ENCODE peak calls at places on chromosomes 13 and 19, in five cellular contexts. A is fibroblast of the aortic adventitia, Q is cardiac muscle cell, I is foreskin fibroblast, J is right atrium auricular region. O is an unnamed sample.

GRCh38 chr19:6828698-6829633 is 56.5 kb downstream of the VAV1 start:
- DNase-seq in J (no peak), A (no peak), I (no peak), Q (no peak), O (no peak)

GRCh38 chr13:65946387-65946786 is 1283.7 kb downstream of the PCDH9 start:
- DNase-seq in J (no peak), Q (no peak), A (no peak), I (no peak), O (no peak)

GRCh38 chr19:37933965-37934364 is 27.0 kb downstream of the SIPA1L3 start:
- DNase-seq in A (peak), I (no peak), Q (peak), J (no peak), O (no peak)

GRCh38 chr19:49019242-49019932 is 2.5 kb upstream of the LHB start:
- DNase-seq in I (peak), Q (peak), A (no peak), J (no peak), O (peak)

GRCh38 chr19:40641306-40641705 is 40.1 kb downstream of the LTBP4 start:
- DNase-seq in I (no peak), A (peak), J (no peak), Q (no peak), O (no peak)

GRCh38 chr19:55310498-55310897 is 14.6 kb downstream of the TMEM150B start:
- DNase-seq in I (no peak), J (no peak), Q (no peak), A (no peak), O (no peak)

GRCh38 chr13:98328511-98328910 is 151.4 kb upstream of the RNF113B start:
- DNase-seq in Q (no peak), J (no peak), I (no peak), A (no peak), O (no peak)

GRCh38 chr13:100301418-100301817 is 212.5 kb downstream of the PCCA start:
- DNase-seq in I (no peak), A (no peak), J (no peak), Q (no peak), O (no peak)

GRCh38 chr19:6677924-6678689 is 8.1 kb upstream of the TNFSF14 start:
- DNase-seq in J (no peak), Q (peak), A (no peak), I (no peak), O (peak)

GRCh38 chr13:112845511-112846144 is 123.4 kb upstream of the MCF2L start:
- DNase-seq in Q (no peak), A (no peak), J (no peak), I (no peak), O (no peak)

GRCh38 chr13:52361225-52361624 is 44.7 kb downstream of the THSD1 start:
- DNase-seq in I (no peak), A (no peak), Q (no peak), J (no peak), O (no peak)

GRCh38 chr13:36054041-36054440 is 77.1 kb downstream of the DCLK1 start:
- DNase-seq in J (no peak), I (no peak), Q (no peak), A (no peak), O (no peak)

GRCh38 chr13:68727165-68727564 is 1380.5 kb upstream of the ATXN8OS start:
- DNase-seq in J (no peak), A (no peak), I (peak), Q (no peak), O (no peak)

GRCh38 chr19:42191855-42192254 is 25.6 kb downstream of the DEDD2 start:
- DNase-seq in J (no peak), Q (peak), A (peak), I (peak), O (peak)

GRCh38 chr19:39197808-39198207 is 1.0 kb downstream of the NCCRP1 start:
- DNase-seq in Q (no peak), J (no peak), I (no peak), A (no peak), O (no peak)

GRCh38 chr13:70893832-70894231 is 785.6 kb upstream of the KLHL1 start:
- DNase-seq in I (no peak), J (no peak), Q (no peak), A (no peak), O (no peak)

GRCh38 chr19:29533578-29534544 is 8.1 kb downstream of the VSTM2B start:
- DNase-seq in J (no peak), Q (no peak), I (no peak), A (no peak), O (no peak)

GRCh38 chr13:75153386-75153785 is 328.6 kb downstream of the TBC1D4 start:
- DNase-seq in A (no peak), I (no peak), J (no peak), Q (peak), O (no peak)

GRCh38 chr13:23020246-23020843 is 160.4 kb upstream of the SGCG start:
- DNase-seq in Q (peak), A (peak), I (peak), J (peak), O (no peak)

GRCh38 chr13:47215741-47216140 is 318.9 kb upstream of the HTR2A start:
- DNase-seq in I (peak), Q (peak), J (no peak), A (peak), O (no peak)

GRCh38 chr19:3576696-3577443 is 4.1 kb downstream of the HMG20B start:
- DNase-seq in I (peak), A (peak), J (no peak), Q (peak), O (no peak)

GRCh38 chr13:99421758-99422555 is 79.3 kb upstream of the TM9SF2 start:
- DNase-seq in I (no peak), Q (no peak), J (no peak), A (no peak), O (no peak)

GRCh38 chr19:44204772-44205171 is 7.6 kb upstream of the ZNF227 start:
- DNase-seq in Q (no peak), J (no peak), I (no peak), A (no peak), O (no peak)

GRCh38 chr13:57877596-57877995 is 246.1 kb downstream of the PCDH17 start:
- DNase-seq in A (no peak), I (no peak), J (no peak), Q (no peak), O (no peak)

GRCh38 chr19:37953576-37954303 is 46.7 kb downstream of the SIPA1L3 start:
- DNase-seq in I (peak), A (peak), J (no peak), Q (peak), O (no peak)

GRCh38 chr13:46604226-46604968 is 51.4 kb downstream of the LRCH1 start:
- DNase-seq in A (no peak), I (no peak), J (no peak), Q (no peak), O (no peak)

GRCh38 chr19:17078920-17079709 is 3.5 kb downstream of the MYO9B start:
- DNase-seq in A (peak), Q (peak), J (no peak), I (peak), O (no peak)

GRCh38 chr19:17079710-17080440 is 4.3 kb downstream of the MYO9B start:
- DNase-seq in I (peak), A (peak), Q (peak), J (peak), O (peak)

GRCh38 chr13:110023729-110024645 is 237.6 kb upstream of the IRS2 start:
- DNase-seq in A (peak), J (no peak), I (peak), Q (peak), O (no peak)

GRCh38 chr13:40776681-40777165 is 5.7 kb upstream of the MRPS31 start:
- DNase-seq in A (no peak), I (peak), J (no peak), Q (peak), O (peak)

GRCh38 chr13:110869805-110870706 is 44.8 kb downstream of the ANKRD10 start:
- DNase-seq in I (peak), J (peak), A (peak), Q (peak), O (peak)

GRCh38 chr19:14333101-14333871 is 48.0 kb upstream of the ADGRE5 start:
- DNase-seq in A (peak), I (peak), Q (peak), J (no peak), O (no peak)
- H3K4me3 ChIP-seq in A (peak), I (peak), Q (no peak), J (peak), O (no peak)

GRCh38 chr13:32037471-32037870 is 5.9 kb downstream of the FRY start:
- DNase-seq in J (no peak), Q (no peak), A (no peak), I (no peak), O (no peak)
- H3K4me3 ChIP-seq in J (no peak), Q (no peak), A (no peak), I (no peak), O (no peak)

GRCh38 chr19:32124585-32124984 is 220.8 kb upstream of the ZNF507 start:
- DNase-seq in I (no peak), A (no peak), J (no peak), Q (no peak), O (peak)

GRCh38 chr19:32123355-32123940 is 222.0 kb upstream of the ZNF507 start:
- DNase-seq in I (no peak), Q (no peak), A (no peak), J (no peak), O (peak)

GRCh38 chr19:32122258-32122657 is 223.2 kb upstream of the ZNF507 start:
- DNase-seq in A (no peak), J (no peak), I (no peak), Q (no peak), O (no peak)
- H3K4me3 ChIP-seq in A (no peak), J (no peak), I (no peak), Q (no peak), O (no peak)

DNA sequence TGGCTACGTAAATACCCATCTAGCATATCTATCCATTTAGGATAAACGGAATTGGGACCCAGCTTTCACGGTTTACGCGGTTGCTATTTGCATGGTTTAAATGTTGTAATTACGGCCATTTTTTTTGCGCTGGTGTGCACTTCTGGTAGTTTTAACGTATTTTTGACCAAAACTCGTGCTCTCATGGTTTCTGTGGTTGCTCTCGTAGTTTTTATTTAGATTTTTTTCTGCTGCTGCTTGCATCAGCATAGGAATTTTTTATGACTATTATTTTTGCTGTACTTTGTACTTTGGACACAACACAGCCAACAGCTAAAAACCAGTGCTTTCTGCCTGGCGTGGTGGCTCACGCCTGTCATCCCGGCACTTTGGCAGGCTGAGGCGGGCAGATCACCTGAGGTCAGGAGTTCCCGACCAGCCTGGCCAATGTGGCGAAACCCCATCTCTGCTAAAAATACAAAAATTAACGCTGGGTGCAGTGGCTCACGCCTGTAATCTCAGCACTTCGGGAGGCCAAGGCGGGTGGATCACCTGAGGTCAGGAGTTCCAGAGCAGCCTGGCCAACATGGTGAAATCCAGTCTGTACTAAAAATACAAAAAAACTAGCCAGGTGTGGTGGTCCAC is 32.6 kb downstream of the TIMM13 start:
- DNase-seq in I (no peak), A (no peak), J (no peak), Q (no peak), O (no peak)
- H3K4me3 ChIP-seq in I (no peak), A (no peak), J (no peak), Q (no peak), O (no peak)

GRCh38 chr13:32964987-32965386 is 51.2 kb upstream of the KL start:
- DNase-seq in J (no peak), I (no peak), A (no peak), Q (no peak), O (no peak)

DNA sequence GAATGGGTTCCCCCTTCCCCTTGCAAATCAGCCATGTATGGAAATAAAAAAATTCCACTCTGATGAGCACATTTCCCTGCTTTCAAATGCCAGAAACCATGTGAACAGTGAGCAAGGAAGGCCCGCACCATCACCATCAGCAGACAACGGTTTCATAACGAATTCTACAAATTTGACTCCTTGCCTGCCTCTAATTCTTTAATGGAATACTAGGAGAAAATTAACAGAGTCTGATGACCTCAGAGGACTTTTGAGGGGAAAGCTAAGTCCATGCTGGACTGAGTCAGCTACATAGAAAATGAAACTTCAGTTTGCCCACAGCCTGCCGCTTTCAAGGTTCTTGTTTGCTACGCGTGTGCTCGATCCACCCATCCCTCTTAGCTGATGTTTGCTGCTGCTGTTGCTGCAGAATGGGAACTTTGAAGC is 46.7 kb upstream of the KL start:
- DNase-seq in J (peak), Q (peak), A (peak), I (peak), O (no peak)
- H3K4me3 ChIP-seq in J (peak), Q (no peak), A (peak), I (peak), O (no peak)

GRCh38 chr13:94325660-94326059 is 153.8 kb downstream of the DCT start:
- DNase-seq in A (no peak), I (no peak), Q (peak), J (no peak), O (no peak)

GRCh38 chr13:94329277-94329676 is 150.2 kb downstream of the DCT start:
- DNase-seq in I (peak), A (peak), Q (peak), J (no peak), O (no peak)

GRCh38 chr13:94325148-94325528 is 154.3 kb downstream of the DCT start:
- DNase-seq in Q (no peak), I (no peak), J (no peak), A (no peak), O (no peak)

GRCh38 chr13:94328336-94329041 is 151.0 kb downstream of the DCT start:
- DNase-seq in I (no peak), A (no peak), J (no peak), Q (no peak), O (no peak)

DNA sequence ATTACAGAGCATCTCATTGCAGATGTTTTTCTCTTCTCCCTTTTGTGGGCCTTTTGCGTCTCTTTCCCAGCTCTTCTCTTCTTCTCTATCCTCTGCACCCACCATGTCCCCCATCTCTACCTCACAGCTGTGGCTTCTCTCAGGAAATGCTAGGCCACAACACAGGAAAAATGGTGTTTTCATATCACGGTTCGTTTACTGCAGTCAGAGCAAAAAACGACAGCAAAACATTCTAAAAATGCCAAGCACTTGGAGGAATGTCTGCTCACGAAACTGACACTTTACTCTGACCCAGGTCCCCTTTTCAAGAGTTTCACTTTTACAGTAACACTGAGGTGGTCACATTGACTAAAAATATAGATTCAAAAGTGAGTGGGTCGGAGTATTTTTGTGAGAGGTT is 152.2 kb downstream of the DCT start:
- DNase-seq in A (no peak), J (no peak), I (no peak), Q (no peak), O (no peak)
- H3K4me3 ChIP-seq in A (no peak), J (no peak), I (no peak), Q (no peak), O (no peak)

DNA sequence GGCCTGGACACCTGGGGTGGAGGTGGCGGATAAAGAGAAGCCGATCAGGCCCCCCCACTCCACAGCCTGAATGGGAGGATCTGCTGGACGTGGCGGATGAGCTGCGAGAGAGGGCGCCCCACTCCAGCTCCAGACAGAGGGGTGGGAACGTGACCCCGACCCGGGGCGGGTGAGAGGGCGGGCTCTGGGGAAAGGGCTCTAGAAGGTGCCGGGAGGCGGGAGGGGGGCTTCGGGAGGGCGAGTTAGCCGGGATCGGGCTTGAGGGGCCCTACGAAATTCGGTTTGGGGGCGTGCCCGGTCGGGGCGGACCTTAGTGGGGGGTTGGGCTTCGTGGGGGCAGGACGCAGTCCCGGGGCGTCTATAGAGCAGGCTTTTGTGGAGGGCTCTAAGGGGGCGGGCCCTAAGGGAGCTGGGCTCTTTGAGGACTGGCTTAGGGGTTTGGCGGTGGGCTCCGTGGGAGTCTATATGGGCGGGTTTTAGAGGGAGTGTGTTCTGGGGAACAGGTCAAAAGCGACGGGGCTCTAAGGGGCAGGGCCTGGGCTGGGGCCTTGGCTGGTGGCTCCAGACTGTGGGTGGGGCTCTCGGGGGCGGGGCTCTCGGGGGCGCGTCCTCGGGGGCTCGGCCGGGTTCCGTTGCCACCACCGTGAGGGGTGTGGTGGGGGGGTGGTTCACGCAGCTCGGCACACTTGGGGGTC is 4.1 kb upstream of the NANOS3 start:
- DNase-seq in Q (no peak), I (peak), A (no peak), J (no peak), O (no peak)
- H3K4me3 ChIP-seq in Q (peak), I (peak), A (no peak), J (peak), O (no peak)

DNA sequence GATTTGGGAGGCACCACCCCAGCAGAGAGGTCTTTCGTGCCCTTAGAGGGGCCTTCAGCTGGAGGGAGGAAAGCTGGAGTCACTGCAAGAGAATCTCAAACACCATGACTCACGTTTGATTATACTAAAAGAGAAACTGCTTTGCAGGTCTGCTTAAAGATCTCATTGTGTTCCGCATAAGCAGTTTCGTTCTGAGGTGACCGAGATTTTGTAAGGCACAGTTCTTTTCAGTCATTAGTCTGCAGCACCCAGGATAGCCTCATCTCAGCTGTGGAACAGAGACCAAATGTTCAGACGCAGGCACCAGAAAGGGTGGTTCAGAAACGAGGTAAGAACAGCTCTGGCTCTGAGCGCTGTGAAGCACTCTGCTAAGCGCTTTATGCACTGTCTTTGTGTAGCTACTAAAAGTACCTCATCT is 71.2 kb upstream of the GTF3A start:
- DNase-seq in I (peak), A (peak), Q (peak), J (no peak), O (no peak)
- H3K4me3 ChIP-seq in I (no peak), A (no peak), Q (no peak), J (no peak), O (no peak)

DNA sequence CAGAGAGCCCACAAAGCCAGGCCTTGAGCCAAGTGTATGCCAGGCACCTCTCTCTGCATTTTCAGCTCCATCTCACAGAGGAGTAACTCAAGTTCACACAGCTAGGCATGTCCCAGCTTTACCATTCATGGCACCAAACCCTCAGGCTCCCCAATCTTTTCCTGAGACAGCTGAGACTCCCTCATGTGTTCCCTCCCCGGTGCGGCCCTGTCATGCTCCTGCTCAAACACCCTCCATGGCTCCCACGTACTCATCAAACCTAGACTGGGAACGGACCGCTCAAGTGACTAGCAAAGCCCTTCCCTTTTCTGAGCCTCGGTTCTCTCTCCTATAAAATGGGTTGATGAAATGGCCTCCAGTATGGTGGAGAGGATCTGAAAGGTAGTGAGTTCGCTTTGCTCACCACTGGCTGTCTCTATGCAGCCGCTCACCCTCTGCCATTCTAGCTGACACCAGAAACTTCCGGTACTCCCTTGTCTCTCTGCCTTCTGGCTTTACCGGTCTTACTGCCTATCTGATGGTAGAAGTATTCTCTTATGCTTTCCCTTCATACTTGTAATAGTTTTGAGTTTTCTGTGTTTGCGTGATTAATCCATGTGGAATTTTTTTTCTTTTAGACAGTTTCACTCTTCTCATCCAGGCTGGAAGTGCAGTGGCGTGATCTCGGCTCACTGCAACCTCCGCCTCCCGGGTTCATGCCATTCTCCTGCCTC is 7.8 kb upstream of the SLC44A2 start:
- DNase-seq in I (peak), Q (peak), A (peak), J (no peak), O (no peak)
- H3K4me3 ChIP-seq in I (no peak), Q (no peak), A (peak), J (no peak), O (no peak)

O was measured in lung.